ENCODE peak calls at places on chromosomes 16 and 17, in seven cellular contexts. Q is AG09309; S is HFF-Myc; R is CD8-positive, alpha-beta T cell; U is ascending aorta; Z is fibroblast of lung; H is cardiac fibroblast. L is an unnamed sample.

GRCh38 chr17:79379700-79380099 is 231.2 kb downstream of the RBFOX3 start:
- DNase-seq in S (no peak), Z (no peak), H (no peak), R (no peak), U (no peak), Q (no peak), L (no peak)

GRCh38 chr17:41697122-41697962 is 8.7 kb downstream of the EIF1 start:
- DNase-seq in R (no peak), H (peak; percentile 88), S (no peak), Q (no peak), U (no peak), Z (peak; percentile 91), L (no peak)

GRCh38 chr16:23959069-23959800 is 123.5 kb downstream of the PRKCB start:
- DNase-seq in Z (no peak), R (no peak), Q (no peak), S (no peak), H (no peak), U (no peak), L (no peak)

GRCh38 chr16:89338863-89339262 is 121.4 kb downstream of the ZNF778 start:
- DNase-seq in U (no peak), H (no peak), Q (no peak), R (no peak), Z (no peak), S (no peak), L (no peak)

GRCh38 chr16:70437582-70438324 is 1.1 kb downstream of the ST3GAL2 start:
- DNase-seq in H (peak; percentile 62), S (no peak), Q (no peak), Z (peak; percentile 52), U (no peak), R (peak; percentile 14), L (no peak)

GRCh38 chr16:53973021-53973420 is 269.1 kb downstream of the FTO start:
- DNase-seq in U (no peak), Q (no peak), R (no peak), S (no peak), Z (no peak), H (no peak), L (no peak)

GRCh38 chr16:17266606-17267313 is 204.0 kb downstream of the XYLT1 start:
- DNase-seq in H (no peak), S (no peak), Z (no peak), R (no peak), U (no peak), Q (no peak), L (no peak)

GRCh38 chr17:64662774-64663367 is 764 bp upstream of the SMURF2 start:
- DNase-seq in Q (no peak), Z (no peak), H (no peak), U (no peak), R (no peak), S (no peak), L (no peak)

GRCh38 chr17:29412780-29413565 is 22.8 kb downstream of the TAOK1 start:
- DNase-seq in U (no peak), Z (peak; percentile 58), H (peak; percentile 46), S (peak; percentile 32), R (no peak), Q (peak; percentile 76), L (no peak)

GRCh38 chr16:1651509-1652342 is 26.4 kb upstream of the JPT2 start:
- DNase-seq in U (no peak), R (no peak), Z (peak; percentile 19), H (no peak), S (no peak), Q (no peak), L (no peak)

GRCh38 chr17:50268632-50269287 is 5.5 kb upstream of the TMEM92 start:
- DNase-seq in H (peak; percentile 58), R (no peak), Q (no peak), Z (peak; percentile 36), S (no peak), U (no peak), L (no peak)

GRCh38 chr16:29745126-29745852 is 501 bp downstream of the C16orf54 start:
- DNase-seq in Z (no peak), U (no peak), Q (no peak), S (no peak), H (no peak), R (peak; percentile 62), L (no peak)

GRCh38 chr16:47978491-47979490 is 177.0 kb downstream of the ABCC12 start:
- DNase-seq in Q (no peak), U (no peak), S (no peak), R (no peak), Z (no peak), H (no peak), L (no peak)

GRCh38 chr16:16857603-16858283 is 478.8 kb downstream of the NPIPA7 start:
- DNase-seq in H (no peak), Q (no peak), R (no peak), S (no peak), Z (no peak), U (no peak), L (no peak)

GRCh38 chr17:12789976-12790805 is 893 bp downstream of the ARHGAP44 start:
- DNase-seq in Q (no peak), U (no peak), H (no peak), R (no peak), S (no peak), Z (no peak), L (no peak)

GRCh38 chr17:38464251-38464722 is 36.0 kb downstream of the ARHGAP23 start:
- DNase-seq in H (peak; percentile 68), Z (no peak), U (peak; percentile 38), R (no peak), Q (no peak), S (no peak), L (no peak)

GRCh38 chr17:65172511-65173136 is 35.5 kb downstream of the RGS9 start:
- DNase-seq in S (no peak), U (no peak), R (no peak), Q (no peak), H (no peak), Z (no peak), L (no peak)

GRCh38 chr17:39357978-39358377 is 43.4 kb downstream of the FBXL20 start:
- DNase-seq in R (no peak), U (no peak), Z (no peak), H (no peak), Q (no peak), S (no peak), L (no peak)

DNA sequence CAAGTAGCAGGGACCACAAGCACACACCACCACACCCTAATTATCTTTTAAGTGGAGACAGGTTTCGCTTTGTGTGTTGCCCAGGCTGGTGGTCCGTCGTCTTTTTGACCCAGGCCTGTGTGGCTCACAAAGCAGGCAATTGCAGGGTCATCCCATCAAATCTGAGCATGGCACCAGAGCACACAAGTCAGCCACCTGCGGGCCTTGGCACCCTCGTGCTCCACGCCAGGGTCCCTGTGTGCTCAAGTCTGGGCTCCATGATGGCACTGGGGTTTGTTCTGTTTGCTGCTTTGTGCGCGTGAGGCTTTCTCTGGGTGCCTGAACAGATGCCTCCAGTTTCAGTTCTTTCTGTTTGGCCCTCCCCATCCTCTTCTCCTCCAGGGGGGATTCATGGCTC is 2.4 kb upstream of the CAPN15 start:
- DNase-seq in S (no peak), Q (no peak), U (no peak), R (no peak), H (no peak), Z (no peak), L (no peak)
- H3K4me3 ChIP-seq in S (peak overlapping the region; percentile 77), Q (no peak overlapping the region), U (no peak overlapping the region), R (no peak overlapping the region), H (no peak overlapping the region), Z (no peak overlapping the region), L (no peak overlapping the region)

DNA sequence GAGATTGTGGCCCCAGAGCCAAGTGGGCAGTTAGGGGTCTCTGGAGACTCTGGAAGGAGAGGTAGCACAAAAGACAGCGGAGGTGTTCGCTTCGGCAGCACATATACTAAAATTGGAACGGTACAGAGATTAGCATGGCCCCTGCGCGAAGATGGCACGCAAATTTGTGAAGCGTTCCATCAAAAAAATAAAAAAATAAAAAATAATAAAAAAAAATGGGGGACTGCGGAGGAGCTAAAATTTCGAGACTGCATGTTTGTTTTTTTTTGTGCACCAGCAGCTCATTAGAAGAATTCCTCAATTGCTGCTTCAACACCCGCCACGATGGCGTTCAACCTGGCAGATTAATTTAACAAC is 39.1 kb downstream of the IGF2BP1 start:
- DNase-seq in S (no peak), U (no peak), H (no peak), Q (no peak), Z (no peak), R (no peak), L (no peak)
- H3K4me3 ChIP-seq in S (no peak overlapping the region), U (no peak overlapping the region), H (no peak overlapping the region), Q (no peak overlapping the region), Z (no peak overlapping the region), R (no peak overlapping the region), L (no peak overlapping the region)

DNA sequence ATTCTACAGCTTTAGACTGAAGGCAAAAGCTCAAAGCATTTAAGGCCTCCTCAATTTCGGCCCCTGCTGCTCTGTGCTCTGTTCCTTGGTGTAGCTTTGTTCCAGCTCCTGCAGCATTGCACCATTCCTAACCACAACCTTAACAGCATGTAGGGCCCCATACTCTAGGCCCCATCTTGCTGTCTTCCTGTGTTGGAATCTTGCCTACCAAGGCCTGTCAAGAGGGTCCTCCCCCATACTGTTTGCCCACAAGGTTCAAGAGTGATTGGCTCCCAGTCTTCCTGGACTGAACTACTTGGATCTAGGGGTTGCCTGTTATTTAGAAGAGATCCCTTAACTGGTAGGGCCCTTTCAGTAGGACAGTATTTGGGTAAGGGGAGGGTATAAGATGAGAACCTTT is 26.8 kb downstream of the TRPV2 start:
- DNase-seq in R (no peak), H (peak; percentile 70), U (no peak), S (no peak), Q (no peak), Z (peak; percentile 58), L (no peak)
- H3K4me3 ChIP-seq in R (no peak overlapping the region), H (no peak overlapping the region), U (no peak overlapping the region), S (peak overlapping the region; percentile 87), Q (no peak overlapping the region), Z (peak overlapping the region; percentile 11), L (no peak overlapping the region)

GRCh38 chr17:46756861-46757260 is 61.6 kb downstream of the WNT3 start:
- DNase-seq in R (no peak), H (no peak), Q (no peak), Z (no peak), U (no peak), S (no peak), L (no peak)

GRCh38 chr17:46751425-46751824 is 67.1 kb downstream of the WNT3 start:
- DNase-seq in S (no peak), Z (no peak), H (no peak), U (no peak), Q (no peak), R (no peak), L (no peak)

GRCh38 chr17:46759141-46759540 is 59.4 kb downstream of the WNT3 start:
- DNase-seq in R (no peak), S (no peak), H (no peak), Z (no peak), Q (no peak), U (no peak), L (no peak)

GRCh38 chr17:46758614-46759013 is 59.9 kb downstream of the WNT3 start:
- DNase-seq in Z (no peak), R (no peak), H (no peak), U (no peak), Q (no peak), S (no peak), L (no peak)

DNA sequence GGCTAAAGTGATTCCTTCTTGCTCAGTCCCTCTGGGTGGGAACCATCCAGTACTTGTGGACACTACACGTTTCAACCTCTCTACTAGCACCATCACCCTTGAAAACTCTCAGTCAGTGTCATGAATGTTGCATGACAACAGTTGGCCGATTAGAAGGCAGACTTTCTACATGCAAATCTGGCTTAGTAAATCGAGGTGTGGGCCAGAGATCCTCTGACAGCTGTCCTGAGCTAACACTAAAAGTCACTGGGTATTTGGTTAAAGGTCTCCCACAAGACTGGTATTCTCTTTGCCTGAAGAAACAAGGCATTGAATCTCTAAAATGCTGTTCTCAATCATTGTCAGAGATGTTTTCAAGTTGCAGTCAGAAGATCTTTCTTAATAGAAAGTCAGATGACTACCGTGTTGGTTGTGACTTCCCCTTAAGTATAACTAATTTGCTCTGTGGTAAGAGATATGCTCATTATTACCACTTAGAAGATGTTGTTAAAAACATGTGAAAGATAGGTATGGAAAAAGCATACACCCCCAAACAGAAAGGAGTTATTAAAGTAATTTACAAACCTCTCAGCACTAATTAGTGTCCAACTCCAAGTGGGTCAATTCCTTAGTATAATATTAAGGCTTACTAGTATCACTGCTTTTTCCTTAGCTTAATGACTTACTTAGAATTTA is 62.3 kb downstream of the WNT3 start:
- DNase-seq in U (no peak), S (no peak), R (no peak), Q (no peak), Z (no peak), H (no peak), L (no peak)
- H3K4me3 ChIP-seq in U (no peak overlapping the region), S (no peak overlapping the region), R (no peak overlapping the region), Q (no peak overlapping the region), Z (no peak overlapping the region), H (no peak overlapping the region), L (no peak overlapping the region)